ENCODE peak calls at places on chromosomes 3 and 15, in nine cellular contexts. N is lower leg skin; R is uterus; Y is CD8-positive, alpha-beta T cell; B is suprapubic skin; D is right atrium auricular region; H is cardiac muscle cell; S is lung; X is brain microvascular endothelial cell. W is an unnamed sample.

GRCh38 chr3:72234394-72234793 is 449.4 kb upstream of the PROK2 start:
- DNase-seq in N (no peak), R (peak), Y (no peak), B (no peak), D (peak), H (no peak), S (peak), X (no peak), W (peak)

GRCh38 chr15:69213786-69214185 is 53.4 kb downstream of the GLCE start:
- DNase-seq in N (no peak), R (no peak), Y (no peak), B (no peak), D (no peak), H (no peak), S (no peak), X (no peak), W (no peak)

GRCh38 chr15:69414702-69415161 is 583 bp downstream of the KIF23 start:
- DNase-seq in N (no peak), R (no peak), Y (no peak), B (no peak), D (peak), H (peak), S (peak), X (peak), W (peak)

GRCh38 chr3:16477501-16477900 is 36.0 kb downstream of the RFTN1 start:
- DNase-seq in N (no peak), R (no peak), Y (no peak), B (no peak), D (no peak), H (no peak), S (no peak), X (no peak), W (peak)

GRCh38 chr15:99708563-99708962 is 24.7 kb downstream of the LYSMD4 start:
- DNase-seq in N (peak), R (peak), Y (no peak), B (no peak), D (peak), H (no peak), S (peak), X (peak), W (peak)

GRCh38 chr3:114615535-114616064 is 321.8 kb downstream of the TIGIT start:
- DNase-seq in N (no peak), R (no peak), Y (no peak), B (no peak), D (no peak), H (peak), S (no peak), X (no peak), W (no peak)

GRCh38 chr3:173465112-173465511 is 67.6 kb downstream of the NLGN1 start:
- DNase-seq in N (no peak), R (no peak), Y (no peak), B (no peak), D (no peak), H (no peak), S (no peak), X (peak), W (peak)

GRCh38 chr3:140298569-140299070 is 363.6 kb downstream of the CLSTN2 start:
- DNase-seq in N (no peak), R (no peak), Y (no peak), B (no peak), D (peak), H (no peak), S (no peak), X (no peak), W (no peak)

GRCh38 chr15:40436116-40436891 is 4.4 kb upstream of the BAHD1 start:
- DNase-seq in N (peak), R (peak), Y (no peak), B (no peak), D (no peak), H (no peak), S (no peak), X (no peak), W (no peak)

GRCh38 chr3:169666079-169666436 is 2.5 kb upstream of the MECOM start:
- DNase-seq in N (no peak), R (no peak), Y (no peak), B (no peak), D (no peak), H (no peak), S (no peak), X (no peak), W (no peak)

GRCh38 chr3:169662215-169663070 is 1.1 kb downstream of the MECOM start:
- DNase-seq in N (peak), R (peak), Y (no peak), B (no peak), D (no peak), H (peak), S (peak), X (peak), W (peak)

GRCh38 chr3:169666501-169667379 is 3.2 kb upstream of the MECOM start:
- DNase-seq in N (no peak), R (no peak), Y (no peak), B (no peak), D (no peak), H (peak), S (no peak), X (no peak), W (no peak)

GRCh38 chr3:169665264-169666078 is 2.0 kb upstream of the MECOM start:
- DNase-seq in N (no peak), R (no peak), Y (no peak), B (no peak), D (no peak), H (no peak), S (no peak), X (no peak), W (no peak)

DNA sequence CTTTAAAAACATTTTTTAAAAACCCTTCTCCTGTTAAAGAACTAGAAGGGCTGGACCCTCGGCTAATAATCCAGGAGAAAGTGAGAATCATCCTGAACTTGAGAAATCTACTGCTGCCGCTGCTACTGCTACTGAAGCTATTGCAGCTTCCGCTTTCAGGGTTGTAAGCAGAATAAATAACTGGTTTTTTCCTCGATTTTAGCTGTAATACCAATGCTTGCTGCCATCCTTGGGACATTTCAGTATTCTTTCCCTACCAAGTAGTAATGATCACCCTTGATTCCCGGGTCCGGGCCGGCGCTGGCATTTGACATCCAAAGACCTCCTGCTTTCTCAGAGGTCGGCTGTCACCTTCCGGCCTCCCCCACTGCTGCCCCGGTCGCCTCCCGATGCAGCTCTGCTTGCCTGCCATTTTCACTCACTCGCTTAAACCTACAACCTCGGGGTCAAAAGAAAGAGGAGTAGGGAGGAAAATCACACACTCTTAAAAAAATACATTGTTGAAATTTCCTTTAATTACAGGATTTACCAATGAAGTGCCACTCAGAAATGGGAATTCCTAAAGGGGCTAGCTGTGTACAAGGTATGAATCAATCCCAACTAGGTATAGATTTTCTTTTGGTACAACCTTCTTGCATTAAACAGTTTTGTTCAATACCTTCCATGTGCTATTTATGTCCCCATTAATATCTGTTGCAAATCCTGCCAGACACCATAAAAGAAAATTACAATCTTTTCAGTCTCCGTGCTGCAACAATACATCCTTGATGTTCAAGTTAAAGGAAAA is 715 bp upstream of the MECOM start:
- DNase-seq in N (no peak), R (no peak), Y (no peak), B (no peak), D (no peak), H (no peak), S (no peak), X (no peak), W (no peak)
- TF ChIP-seq CTCF in N (no peak), R (no peak), Y (no peak), B (no peak), D (no peak), H (no peak), S (no peak), X (no peak), W (no peak)

DNA sequence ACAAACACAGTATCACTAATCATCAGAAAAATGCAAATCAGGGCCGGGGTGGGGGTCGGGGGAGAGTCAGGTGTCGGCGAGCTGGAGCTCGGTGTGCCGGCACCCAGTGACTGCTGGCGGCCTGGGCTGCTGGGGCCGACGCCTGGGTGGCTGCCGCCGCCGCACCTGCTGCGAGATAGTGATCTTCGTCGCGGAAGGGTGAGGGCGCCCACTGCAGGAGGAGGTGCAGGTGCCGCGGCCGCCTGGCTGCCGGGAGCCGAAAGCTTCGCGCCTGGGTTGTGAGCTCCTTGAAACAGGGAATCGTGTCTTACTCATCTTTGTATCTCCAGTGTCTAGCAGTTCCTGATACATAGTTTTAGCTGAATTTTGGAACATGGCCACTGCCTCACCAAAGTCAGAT is 64.0 kb upstream of the CPOX start:
- DNase-seq in N (no peak), R (no peak), Y (peak), B (no peak), D (no peak), H (peak), S (peak), X (peak), W (no peak)
- H3K4me3 ChIP-seq in N (no peak), R (no peak), Y (no peak), B (no peak), D (no peak), H (no peak), S (no peak), X (no peak), W (no peak)

GRCh38 chr3:156174229-156174847 is 54.0 kb downstream of the KCNAB1 start:
- DNase-seq in N (no peak), R (no peak), Y (no peak), B (no peak), D (no peak), H (peak), S (no peak), X (peak), W (peak)
- TF ChIP-seq CTCF in N (no peak), R (peak), Y (no peak), B (no peak), D (no peak), H (peak), S (no peak), X (peak), W (peak)

GRCh38 chr3:133042778-133043177 is 4.6 kb downstream of the TMEM108 start:
- DNase-seq in N (no peak), R (no peak), Y (no peak), B (no peak), D (no peak), H (no peak), S (no peak), X (peak), W (no peak)

GRCh38 chr3:133041524-133041829 is 3.3 kb downstream of the TMEM108 start:
- DNase-seq in N (no peak), R (no peak), Y (no peak), B (no peak), D (no peak), H (no peak), S (no peak), X (no peak), W (no peak)

GRCh38 chr3:133038731-133039398 is 674 bp downstream of the TMEM108 start:
- DNase-seq in N (peak), R (peak), Y (peak), B (no peak), D (no peak), H (peak), S (peak), X (peak), W (peak)

GRCh38 chr3:133038089-133038730 is at the start of gene TMEM108:
- DNase-seq in N (peak), R (peak), Y (peak), B (peak), D (peak), H (peak), S (peak), X (peak), W (peak)

GRCh38 chr3:133040696-133041523 is 2.7 kb downstream of the TMEM108 start:
- DNase-seq in N (peak), R (peak), Y (no peak), B (peak), D (peak), H (peak), S (peak), X (peak), W (peak)
- H3K4me3 ChIP-seq in N (no peak), R (no peak), Y (no peak), B (no peak), D (no peak), H (no peak), S (no peak), X (no peak), W (no peak)

DNA sequence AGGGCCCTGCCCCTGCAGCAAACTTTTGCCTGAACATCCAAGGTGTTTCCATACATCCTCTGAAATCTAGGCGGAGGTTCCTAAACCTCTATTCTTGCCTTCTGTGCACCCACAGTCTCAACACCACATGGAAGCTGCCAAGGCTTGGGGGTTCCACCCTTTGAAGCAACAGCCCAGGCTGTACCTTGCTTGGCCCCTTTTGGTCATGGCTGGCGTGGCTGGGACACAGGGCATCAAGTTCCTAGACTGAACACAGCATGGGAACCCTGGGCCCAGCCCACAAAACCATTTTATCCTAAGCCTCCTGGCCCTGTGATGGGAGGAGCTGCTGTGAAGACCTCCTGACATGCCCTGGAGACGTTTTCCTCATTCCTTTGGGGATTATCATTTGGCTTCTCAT is 739.0 kb upstream of the NECTIN3 start:
- DNase-seq in N (no peak), R (no peak), Y (no peak), B (no peak), D (no peak), H (no peak), S (no peak), X (no peak), W (no peak)
- TF ChIP-seq CTCF in N (no peak), R (no peak), Y (no peak), B (no peak), D (no peak), H (no peak), S (no peak), X (no peak), W (no peak)

DNA sequence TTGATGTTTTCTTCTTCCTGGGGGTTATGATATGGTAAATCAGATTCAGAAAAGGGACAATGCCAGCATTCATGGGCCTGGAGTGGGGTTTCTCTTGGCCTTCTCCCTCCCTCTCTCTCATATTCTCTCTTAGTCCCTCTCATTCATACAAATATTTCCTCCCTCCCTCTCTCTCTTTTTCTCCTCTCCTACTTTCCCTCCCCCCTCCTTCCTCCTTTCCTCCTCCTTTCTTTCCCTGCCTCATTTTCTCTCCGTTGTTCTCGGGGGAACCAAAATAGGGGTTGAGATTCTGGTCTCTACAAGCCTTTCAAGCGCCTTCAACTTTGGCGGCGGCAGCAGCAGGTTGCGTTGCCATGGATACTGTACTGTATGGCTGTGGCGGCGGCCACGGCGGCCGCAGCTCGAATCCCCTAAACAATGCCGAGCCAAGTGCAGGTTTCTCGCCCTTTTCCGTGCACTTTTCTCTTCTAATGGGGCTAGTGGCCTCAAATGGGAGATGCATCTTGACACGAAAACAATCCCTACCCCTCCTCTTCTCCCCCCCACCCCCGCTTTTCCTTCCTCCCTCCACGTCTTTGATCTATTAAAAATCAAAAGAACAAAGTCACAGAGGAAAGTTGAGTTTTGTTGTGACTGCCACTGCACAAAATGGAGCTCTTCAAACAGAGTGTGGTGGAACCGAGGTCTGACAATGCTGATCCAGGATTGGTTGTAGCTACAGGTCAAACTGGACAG is 45.2 kb downstream of the ZIC4 start:
- DNase-seq in N (no peak), R (no peak), Y (no peak), B (no peak), D (no peak), H (no peak), S (no peak), X (peak), W (no peak)
- H3K4me3 ChIP-seq in N (no peak), R (no peak), Y (no peak), B (no peak), D (no peak), H (no peak), S (no peak), X (peak), W (no peak)

GRCh38 chr3:38623539-38623938 is 25.9 kb downstream of the SCN5A start:
- DNase-seq in N (no peak), R (no peak), Y (no peak), B (no peak), D (no peak), H (peak), S (no peak), X (no peak), W (no peak)
- TF ChIP-seq CTCF in N (no peak), R (no peak), Y (no peak), B (no peak), D (no peak), H (peak), S (no peak), X (peak), W (no peak)

GRCh38 chr3:36923981-36924747 is 20.7 kb downstream of the TRANK1 start:
- DNase-seq in N (peak), R (no peak), Y (no peak), B (no peak), D (no peak), H (peak), S (no peak), X (no peak), W (no peak)
- H3K4me3 ChIP-seq in N (no peak), R (no peak), Y (no peak), B (no peak), D (no peak), H (no peak), S (no peak), X (no peak), W (no peak)

GRCh38 chr3:47863391-47864128 is 60.6 kb downstream of the DHX30 start:
- DNase-seq in N (no peak), R (no peak), Y (no peak), B (no peak), D (no peak), H (no peak), S (no peak), X (no peak), W (no peak)

GRCh38 chr3:47867451-47868017 is 64.6 kb downstream of the DHX30 start:
- DNase-seq in N (no peak), R (no peak), Y (no peak), B (peak), D (no peak), H (no peak), S (no peak), X (no peak), W (no peak)

GRCh38 chr3:47870156-47870555 is 67.2 kb downstream of the DHX30 start:
- DNase-seq in N (no peak), R (no peak), Y (no peak), B (no peak), D (no peak), H (no peak), S (no peak), X (no peak), W (no peak)

GRCh38 chr3:47868306-47868705 is 65.4 kb downstream of the DHX30 start:
- DNase-seq in N (no peak), R (no peak), Y (no peak), B (no peak), D (no peak), H (no peak), S (no peak), X (no peak), W (no peak)

DNA sequence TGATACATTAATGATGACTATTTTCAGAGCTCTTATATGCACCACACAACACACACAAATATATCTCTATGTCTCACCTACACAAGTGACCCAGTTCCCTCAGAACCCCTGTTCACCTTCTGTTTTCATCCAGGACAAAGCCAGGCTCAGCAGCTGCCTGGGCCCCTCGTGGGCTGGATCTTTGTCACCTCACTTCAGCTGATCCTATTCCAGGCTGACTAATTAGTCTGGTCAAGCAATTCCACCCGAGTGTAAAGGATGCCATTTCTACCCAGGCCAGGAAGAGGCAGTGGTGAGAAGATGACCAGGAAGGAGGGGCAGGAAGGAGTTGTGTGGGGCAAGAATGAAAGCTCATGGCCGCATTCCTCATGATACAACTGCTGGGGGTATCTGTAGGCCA is 62.3 kb downstream of the DHX30 start:
- DNase-seq in N (no peak), R (no peak), Y (no peak), B (no peak), D (no peak), H (no peak), S (no peak), X (no peak), W (no peak)
- TF ChIP-seq CTCF in N (no peak), R (no peak), Y (no peak), B (no peak), D (no peak), H (peak), S (no peak), X (peak), W (no peak)